ENCODE peak calls at places on chromosomes 1 and 21, in seven cellular contexts. T is CD4-positive, CD25-positive, alpha-beta regulatory T cell; B is AG09309; W is neuronal stem cell; N is NT2/D1; P is HCT116; M is tibial nerve. H is an unnamed sample.

GRCh38 chr1:21334214-21335087 is 44.2 kb upstream of the ECE1 start:
- DNase-seq in T (peak; percentile 82), B (peak; percentile 76), P (no peak), M (peak; percentile 66), W (no peak), N (no peak), H (peak; percentile 80)

GRCh38 chr1:229887043-229887822 is 179.8 kb upstream of the GALNT2 start:
- DNase-seq in T (no peak), P (no peak), M (peak; percentile 3), B (no peak), N (no peak), W (no peak), H (no peak)

GRCh38 chr1:68808351-68808750 is 311.5 kb upstream of the DEPDC1 start:
- DNase-seq in W (no peak), T (no peak), M (no peak), N (no peak), B (no peak), P (no peak), H (no peak)

GRCh38 chr1:157045251-157046218 is at the start of gene ARHGEF11:
- DNase-seq in P (peak; percentile 64), W (peak; percentile 92), N (peak; percentile 89), T (no peak), B (peak; percentile 35), M (peak; percentile 81), H (no peak)

GRCh38 chr1:85330711-85331290 is 54.4 kb upstream of the BCL10 start:
- DNase-seq in B (peak; percentile 97), W (no peak), T (no peak), N (no peak), M (no peak), P (no peak), H (no peak)

GRCh38 chr1:226029093-226029496 is 30.0 kb upstream of the SDE2 start:
- DNase-seq in T (no peak), M (peak; percentile 19), B (no peak), N (no peak), P (no peak), W (no peak), H (peak; percentile 60)

GRCh38 chr1:23619299-23620188 is 60.2 kb upstream of the ID3 start:
- DNase-seq in W (no peak), P (no peak), T (peak; percentile 91), M (no peak), B (no peak), N (no peak), H (peak; percentile 73)

GRCh38 chr1:31295874-31296485 is 608 bp downstream of the SNRNP40 start:
- DNase-seq in T (no peak), B (no peak), W (no peak), N (no peak), M (no peak), P (no peak), H (no peak)

GRCh38 chr1:231938651-231939050 is 312.1 kb downstream of the DISC1 start:
- DNase-seq in M (no peak), T (no peak), B (peak; percentile 23), P (no peak), N (no peak), W (no peak), H (no peak)

GRCh38 chr1:63557365-63557987 is 34.2 kb downstream of the EFCAB7 start:
- DNase-seq in T (no peak), P (peak; percentile 35), N (peak; percentile 55), W (peak; percentile 5), B (no peak), M (no peak), H (peak; percentile 15)

GRCh38 chr1:109395602-109396512 is 1.9 kb downstream of the SORT1 start:
- DNase-seq in W (no peak), M (no peak), P (no peak), N (no peak), B (no peak), T (no peak), H (no peak)
- H3K4me3 ChIP-seq in W (no peak overlapping the region), M (peak overlapping the region; percentile 43), P (no peak overlapping the region), N (no peak overlapping the region), B (no peak overlapping the region), T (no peak overlapping the region), H (no peak overlapping the region)

GRCh38 chr21:38925923-38926322 is 120.2 kb downstream of the ETS2 start:
- DNase-seq in M (peak; percentile 56), P (no peak), T (no peak), N (no peak), B (peak; percentile 76), W (no peak), H (no peak)
- H3K4me3 ChIP-seq in M (no peak overlapping the region), P (no peak overlapping the region), T (no peak overlapping the region), N (no peak overlapping the region), B (no peak overlapping the region), W (no peak overlapping the region), H (no peak overlapping the region)

DNA sequence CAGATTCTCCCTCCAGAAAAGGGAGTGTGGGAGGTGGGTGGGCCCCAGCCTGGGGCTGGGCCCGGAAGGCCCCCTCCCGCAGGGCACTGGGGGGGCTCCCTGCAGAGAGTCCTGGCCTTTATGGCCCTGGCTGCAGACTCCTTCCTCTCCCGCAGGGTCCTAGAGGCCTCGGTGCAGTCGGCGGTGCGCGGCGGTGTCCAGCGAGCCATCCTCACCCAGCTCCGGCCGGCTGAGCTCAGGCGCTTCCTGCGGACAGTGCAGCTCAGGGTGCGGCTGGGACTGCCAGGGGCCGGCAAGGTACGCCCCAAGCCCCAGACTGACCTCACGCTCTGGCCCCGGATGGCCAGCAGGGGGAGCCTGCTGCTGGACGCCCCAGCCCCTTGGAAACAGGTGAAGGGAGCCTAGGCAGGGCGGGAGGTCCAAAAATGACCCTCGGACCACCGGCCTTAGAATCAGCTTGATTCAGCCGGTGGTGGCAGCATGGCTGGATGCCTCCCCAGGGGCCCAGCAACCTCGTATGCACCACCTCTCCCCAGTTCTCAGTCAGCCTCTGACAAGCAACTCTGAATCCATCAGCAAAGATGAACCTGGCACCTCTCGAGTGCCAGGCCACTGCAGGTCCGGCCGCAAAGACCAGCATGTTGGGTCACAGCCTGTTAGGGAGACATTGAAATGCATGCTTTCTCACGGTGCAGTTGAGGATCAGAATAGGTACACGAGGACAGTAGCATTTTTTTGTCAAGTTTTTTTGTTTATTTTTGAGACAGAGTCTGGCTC is 20.6 kb downstream of the MTHFR start:
- DNase-seq in B (no peak), N (no peak), M (peak; percentile 48), P (peak; percentile 19), T (peak; percentile 22), W (peak; percentile 57), H (no peak)
- H3K4me3 ChIP-seq in B (no peak overlapping the region), N (no peak overlapping the region), M (peak overlapping the region; percentile 6), P (no peak overlapping the region), T (no peak overlapping the region), W (no peak overlapping the region), H (no peak overlapping the region)

DNA sequence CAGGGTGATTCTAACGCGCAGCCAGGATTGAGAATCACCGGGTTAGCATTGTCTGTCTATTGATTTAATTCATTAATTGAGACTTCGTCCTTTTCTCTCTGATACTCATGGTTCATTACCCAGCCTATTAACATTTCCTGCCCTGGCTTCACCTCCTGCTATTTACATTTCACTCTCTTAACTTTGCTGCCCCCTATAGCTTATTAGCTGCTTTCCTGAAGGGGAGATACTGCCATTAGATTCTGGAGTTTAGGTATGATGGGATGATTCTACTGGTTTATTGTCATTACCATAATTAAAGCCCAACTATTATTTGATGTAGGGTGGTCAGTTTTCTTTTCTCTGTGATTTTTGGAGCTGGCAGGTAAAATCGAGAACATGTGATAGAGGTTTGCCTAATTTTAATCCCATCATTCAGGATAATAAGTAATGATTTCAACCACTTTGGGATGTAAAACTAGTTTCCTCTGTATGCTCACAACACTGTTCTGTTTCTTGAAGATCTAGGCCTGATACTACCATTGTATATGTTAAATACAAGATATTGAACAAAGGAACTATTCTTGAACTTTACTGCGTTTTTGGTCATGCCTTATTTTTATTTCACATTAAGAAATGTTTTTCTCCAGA is 6.4 kb downstream of the PPP2R5A start:
- DNase-seq in B (no peak), P (peak; percentile 27), N (peak; percentile 55), T (peak; percentile 69), W (peak; percentile 60), M (no peak), H (no peak)
- H3K4me3 ChIP-seq in B (no peak overlapping the region), P (no peak overlapping the region), N (no peak overlapping the region), T (peak overlapping the region; percentile 98), W (no peak overlapping the region), M (no peak overlapping the region), H (no peak overlapping the region)

GRCh38 chr1:18786149-18786548 is 73.3 kb downstream of the TAS1R2 start:
- DNase-seq in P (no peak), N (no peak), T (no peak), B (no peak), M (no peak), W (no peak), H (no peak)

GRCh38 chr1:18784523-18784833 is 75.0 kb downstream of the TAS1R2 start:
- DNase-seq in W (no peak), T (no peak), B (no peak), P (no peak), N (no peak), M (no peak), H (no peak)

GRCh38 chr1:18787825-18788385 is 71.6 kb downstream of the TAS1R2 start:
- DNase-seq in P (no peak), B (no peak), N (no peak), W (no peak), M (no peak), T (no peak), H (no peak)

GRCh38 chr1:18781031-18781430 is 78.4 kb downstream of the TAS1R2 start:
- DNase-seq in W (no peak), P (no peak), M (no peak), N (no peak), B (no peak), T (no peak), H (no peak)

DNA sequence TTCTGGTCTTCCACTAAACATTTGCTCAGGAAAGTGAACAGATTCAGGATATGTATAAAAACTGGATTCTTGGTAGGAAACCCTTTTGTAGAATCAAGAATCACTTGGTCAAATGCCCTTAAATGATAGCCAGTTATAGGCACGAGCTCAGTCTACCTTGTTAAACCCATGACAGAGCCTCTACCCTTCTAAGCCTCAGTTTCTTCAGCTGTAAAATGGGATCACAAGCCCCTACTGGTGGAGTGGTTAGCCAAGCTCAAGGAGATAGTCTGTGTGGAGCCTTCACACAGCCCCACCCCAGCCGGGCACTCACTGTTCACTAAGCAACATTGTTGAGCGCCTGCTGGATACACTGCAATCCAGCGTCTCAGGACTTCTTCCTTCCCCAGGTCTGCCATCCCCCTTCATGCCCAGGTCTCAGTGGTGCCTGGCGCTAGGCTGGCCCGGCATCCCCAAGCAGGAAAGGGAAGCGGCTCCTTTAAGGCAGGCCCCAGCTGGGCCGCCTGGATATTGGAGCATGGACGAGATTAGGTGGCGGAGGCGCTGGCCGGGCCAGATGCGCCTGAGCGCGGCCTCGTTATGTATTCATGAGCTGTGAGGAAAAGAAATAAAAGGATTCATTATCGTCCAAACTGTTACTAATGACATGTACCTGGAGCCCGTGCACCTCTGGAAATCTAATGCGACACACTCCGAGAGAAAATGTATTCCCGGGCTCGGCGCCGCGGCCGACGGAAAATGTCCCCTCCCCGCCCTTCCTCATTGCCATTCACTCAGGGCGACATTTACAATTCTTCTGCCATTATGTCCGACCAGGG is 75.5 kb downstream of the TAS1R2 start:
- DNase-seq in N (no peak), M (no peak), T (no peak), B (no peak), P (no peak), W (no peak), H (no peak)
- H3K4me3 ChIP-seq in N (peak overlapping the region; percentile 33), M (no peak overlapping the region), T (no peak overlapping the region), B (no peak overlapping the region), P (no peak overlapping the region), W (no peak overlapping the region), H (no peak overlapping the region)